ENCODE peak calls at places on chromosome 11, in four cellular contexts. P is astrocyte of the cerebellum, D is endodermal cell, T is lower leg skin. I is an unnamed sample.

GRCh38 chr11:64321533-64321932 is 3.6 kb downstream of the PRDX5 start:
- DNase-seq in P (peak; percentile 66), D (no peak), T (no peak), I (no peak)

GRCh38 chr11:77547047-77547836 is 42.5 kb upstream of the AQP11 start:
- DNase-seq in P (no peak), D (no peak), T (no peak), I (no peak)

GRCh38 chr11:117627259-117627658 is 169.8 kb downstream of the DSCAML1 start:
- DNase-seq in P (no peak), D (no peak), T (no peak), I (no peak)

GRCh38 chr11:58629857-58630256 is 7.4 kb downstream of the CNTF start:
- DNase-seq in P (peak; percentile 28), D (peak; percentile 58), T (no peak), I (no peak)

GRCh38 chr11:1853376-1854131 is 670 bp downstream of the LSP1 start:
- DNase-seq in P (no peak), D (no peak), T (no peak), I (no peak)

GRCh38 chr11:64060263-64060860 is 24.6 kb downstream of the FLRT1 start:
- DNase-seq in P (no peak), D (no peak), T (no peak), I (no peak)

GRCh38 chr11:115993613-115994012 is 489.4 kb upstream of the CADM1 start:
- DNase-seq in P (no peak), D (no peak), T (no peak), I (no peak)

GRCh38 chr11:12195773-12196172 is 85.4 kb downstream of the MICAL2 start:
- DNase-seq in P (no peak), D (no peak), T (no peak), I (no peak)

GRCh38 chr11:74620537-74620936 is 28.2 kb downstream of the POLD3 start:
- DNase-seq in P (no peak), D (no peak), T (no peak), I (no peak)

GRCh38 chr11:22728600-22729394 is 62.4 kb downstream of the GAS2 start:
- DNase-seq in P (no peak), D (no peak), T (no peak), I (no peak)

GRCh38 chr11:85182437-85183109 is 444.6 kb downstream of the DLG2 start:
- DNase-seq in P (peak; percentile 6), D (peak; percentile 66), T (no peak), I (no peak)

GRCh38 chr11:17828311-17828751 is 93.8 kb downstream of the KCNC1 start:
- DNase-seq in P (no peak), D (no peak), T (no peak), I (no peak)

GRCh38 chr11:103545551-103545950 is 436.3 kb downstream of the DYNC2H1 start:
- DNase-seq in P (no peak), D (no peak), T (no peak), I (no peak)

GRCh38 chr11:43285826-43286225 is 26.0 kb upstream of the API5 start:
- DNase-seq in P (no peak), D (peak; percentile 49), T (no peak), I (no peak)

GRCh38 chr11:134752964-134753804 is 341.1 kb upstream of the B3GAT1 start:
- DNase-seq in P (no peak), D (peak; percentile 20), T (no peak), I (no peak)

GRCh38 chr11:132307309-132308020 is 937.0 kb downstream of the NTM start:
- DNase-seq in P (no peak), D (no peak), T (no peak), I (no peak)

DNA sequence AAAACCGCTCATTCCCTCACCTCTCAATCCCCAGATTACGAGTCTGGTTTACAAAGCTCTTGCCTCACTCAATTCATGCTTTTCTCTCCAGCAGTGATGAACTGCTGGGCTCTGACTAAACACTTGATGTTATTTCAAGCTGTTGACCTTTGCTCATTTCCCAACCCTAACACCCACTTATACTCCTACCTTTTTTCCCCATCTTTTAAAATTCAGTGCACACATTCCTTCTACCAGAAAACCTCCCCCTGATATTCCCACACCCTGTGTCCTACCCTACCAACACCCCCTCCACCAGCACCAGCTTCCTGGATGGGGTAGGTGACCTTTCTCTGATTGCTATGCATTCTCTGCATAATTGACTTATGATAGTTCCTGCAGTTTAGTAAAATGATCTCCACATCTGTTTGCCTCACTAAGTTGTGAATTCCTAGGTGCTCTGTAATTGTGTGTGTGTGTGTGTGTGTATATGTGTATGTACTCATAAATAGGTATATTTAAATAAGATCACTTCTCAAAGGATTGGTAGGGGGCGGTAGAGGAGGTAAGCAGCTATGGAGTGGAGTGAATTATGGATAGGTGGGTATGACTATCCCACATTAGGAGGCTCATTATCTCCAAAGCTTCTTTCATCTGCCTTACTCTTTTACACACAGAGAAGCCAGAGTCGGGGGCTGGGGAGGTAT is 842 bp downstream of the HEPACAM start:
- DNase-seq in P (peak; percentile 19), D (no peak), T (no peak), I (no peak)
- TF ChIP-seq CTCF in P (peak; percentile 15), D (peak; percentile 41), T (no peak), I (no peak)

GRCh38 chr11:90911192-90911591 is 688.3 kb upstream of the CHORDC1 start:
- DNase-seq in P (no peak), D (no peak), T (no peak), I (no peak)
- TF ChIP-seq CTCF in P (no peak), D (no peak), T (no peak), I (no peak)

GRCh38 chr11:121652982-121653381 is 200.2 kb upstream of the SORL1-AS1 start:
- DNase-seq in P (peak; percentile 27), D (no peak), T (no peak), I (no peak)
- TF ChIP-seq CTCF in P (peak; percentile 63), D (peak; percentile 78), T (no peak), I (peak; percentile 57)

GRCh38 chr11:90908074-90908473 is 685.2 kb upstream of the CHORDC1 start:
- DNase-seq in P (no peak), D (no peak), T (no peak), I (no peak)
- TF ChIP-seq CTCF in P (no peak), D (peak; percentile 31), T (no peak), I (no peak)

GRCh38 chr11:40819230-40819629 is 640.2 kb downstream of the LRRC4C start:
- DNase-seq in P (no peak), D (peak; percentile 52), T (no peak), I (no peak)
- TF ChIP-seq CTCF in P (no peak), D (peak; percentile 74), T (no peak), I (no peak)

GRCh38 chr11:9606799-9607510 is 33.5 kb downstream of the WEE1 start:
- DNase-seq in P (no peak), D (peak; percentile 82), T (no peak), I (no peak)
- TF ChIP-seq CTCF in P (no peak), D (peak; percentile 70), T (no peak), I (no peak)

DNA sequence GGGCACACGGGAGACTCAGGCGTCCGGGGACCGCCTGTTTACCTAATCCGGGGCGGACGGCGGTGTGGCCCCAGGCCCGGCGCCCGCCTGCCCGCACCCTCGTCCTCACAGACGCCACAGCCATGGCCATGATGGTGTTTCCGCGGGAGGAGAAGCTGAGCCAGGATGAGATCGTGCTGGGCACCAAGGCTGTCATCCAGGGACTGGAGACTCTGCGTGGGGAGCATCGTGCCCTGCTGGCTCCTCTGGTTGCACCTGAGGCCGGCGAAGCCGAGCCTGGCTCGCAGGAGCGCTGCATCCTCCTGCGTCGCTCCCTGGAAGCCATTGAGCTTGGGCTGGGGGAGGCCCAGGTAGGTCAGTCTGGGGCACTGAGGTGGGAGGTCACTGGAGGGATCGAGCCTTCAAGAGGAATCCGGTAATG is 10.0 kb upstream of the RAB1B start:
- DNase-seq in P (no peak), D (no peak), T (no peak), I (no peak)
- TF ChIP-seq CTCF in P (no peak), D (peak; percentile 32), T (no peak), I (no peak)

I was measured in mesothelial cell of epicardium.